ENCODE peak calls at places on chromosomes 13 and 19, in six cellular contexts. A is H1, K is GM12878, W is K562, Y is GM12891, B is HepG2. N is an unnamed sample.

GRCh38 chr13:114256547-114256946 is 21.9 kb downstream of the CDC16 start:
- DNase-seq in A (no peak), K (no peak), W (no peak), Y (no peak), B (no peak), N (no peak)

GRCh38 chr19:58558623-58559274 is 338 bp upstream of the UBE2M start:
- DNase-seq in A (peak; percentile 100), K (peak; percentile 95), W (peak; percentile 81), Y (peak; percentile 88), B (peak; percentile 95), N (peak; percentile 95)

GRCh38 chr13:34416833-34417425 is 525.1 kb upstream of the NBEA start:
- DNase-seq in A (no peak), K (no peak), W (no peak), Y (no peak), B (no peak), N (no peak)

GRCh38 chr13:112833551-112834257 is 135.3 kb upstream of the MCF2L start:
- DNase-seq in A (no peak), K (no peak), W (no peak), Y (no peak), B (no peak), N (no peak)

GRCh38 chr13:44763604-44764311 is 187.6 kb upstream of the TSC22D1 start:
- DNase-seq in A (no peak), K (no peak), W (no peak), Y (no peak), B (no peak), N (no peak)

GRCh38 chr19:38252935-38253691 is 3.1 kb downstream of the PPP1R14A start:
- DNase-seq in A (no peak), K (no peak), W (peak; percentile 9), Y (no peak), B (no peak), N (no peak)

GRCh38 chr19:50501568-50502475 is 9.2 kb downstream of the JOSD2 start:
- DNase-seq in A (no peak), K (no peak), W (no peak), Y (no peak), B (no peak), N (no peak)

GRCh38 chr13:83880275-83881027 is 1.8 kb downstream of the SLITRK1 start:
- DNase-seq in A (peak; percentile 48), K (no peak), W (no peak), Y (no peak), B (no peak), N (no peak)

GRCh38 chr13:47463726-47464125 is 537.3 kb downstream of the SUCLA2 start:
- DNase-seq in A (no peak), K (no peak), W (no peak), Y (no peak), B (no peak), N (no peak)

GRCh38 chr19:39870171-39870971 is 24.2 kb upstream of the FBL start:
- DNase-seq in A (peak; percentile 82), K (no peak), W (peak; percentile 41), Y (no peak), B (no peak), N (no peak)

GRCh38 chr13:78753457-78753856 is 94.5 kb upstream of the OBI1 start:
- DNase-seq in A (no peak), K (no peak), W (no peak), Y (no peak), B (no peak), N (no peak)

GRCh38 chr13:49063526-49063925 is 87.8 kb downstream of the FNDC3A start:
- DNase-seq in A (no peak), K (no peak), W (no peak), Y (no peak), B (no peak), N (no peak)

GRCh38 chr13:42746846-42747245 is 34.5 kb upstream of the FAM216B start:
- DNase-seq in A (no peak), K (no peak), W (no peak), Y (no peak), B (no peak), N (no peak)

GRCh38 chr19:4870025-4870700 is 2.7 kb upstream of the PLIN3 start:
- DNase-seq in A (no peak), K (no peak), W (peak; percentile 78), Y (no peak), B (peak; percentile 98), N (no peak)

GRCh38 chr19:48169974-48170803 is at the start of the genes LIG1 and ZSWIM9:
- DNase-seq in A (peak; percentile 95), K (peak; percentile 71), W (peak; percentile 94), Y (peak; percentile 97), B (peak; percentile 94), N (peak; percentile 98)

GRCh38 chr13:66656050-66656449 is 574.1 kb downstream of the PCDH9 start:
- DNase-seq in A (no peak), K (no peak), W (no peak), Y (no peak), B (no peak), N (no peak)

GRCh38 chr19:10388957-10389356 is 8.6 kb upstream of the TYK2 start:
- DNase-seq in A (peak; percentile 99), K (peak; percentile 69), W (peak; percentile 63), Y (no peak), B (peak; percentile 80), N (no peak)

GRCh38 chr19:55446060-55446459 is 3.0 kb upstream of the SHISA7 start:
- DNase-seq in A (no peak), K (no peak), W (no peak), Y (no peak), B (peak; percentile 49), N (no peak)

GRCh38 chr19:46380690-46381089 is 32.7 kb downstream of the CCDC8 start:
- DNase-seq in A (no peak), K (no peak), W (no peak), Y (no peak), B (no peak), N (no peak)

GRCh38 chr19:55178781-55179569 is 1.1 kb downstream of the SYT5 start:
- DNase-seq in A (peak; percentile 95), K (peak; percentile 40), W (peak; percentile 83), Y (peak; percentile 98), B (peak; percentile 34), N (peak; percentile 94)

GRCh38 chr19:30102666-30103065 is 160.6 kb downstream of the URI1 start:
- DNase-seq in A (no peak), K (no peak), W (no peak), Y (no peak), B (no peak), N (no peak)

GRCh38 chr19:4971424-4971793 is 2.5 kb downstream of the KDM4B start:
- DNase-seq in A (peak; percentile 72), K (no peak), W (peak; percentile 66), Y (peak; percentile 68), B (peak; percentile 59), N (no peak)

DNA sequence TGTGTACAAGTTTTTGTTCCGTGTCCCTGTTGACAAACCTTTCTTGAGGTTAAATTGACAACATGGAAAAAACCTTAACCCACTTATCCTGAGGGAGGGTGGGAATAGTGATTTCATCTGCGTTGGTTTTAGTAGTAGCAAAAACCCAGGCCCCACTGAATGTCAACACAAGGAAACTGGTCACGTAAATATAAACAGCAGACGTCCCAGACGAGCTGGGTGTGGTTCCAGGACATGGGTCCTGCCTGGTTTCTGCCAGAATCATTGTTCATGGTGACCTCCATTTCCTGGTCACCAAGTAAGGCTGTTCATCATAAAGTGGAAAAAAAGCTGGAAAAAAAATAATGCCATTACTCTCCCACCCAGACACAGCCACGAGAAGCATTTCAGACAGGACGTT is 16.9 kb upstream of the F2RL3 start:
- DNase-seq in A (no peak), K (no peak), W (no peak), Y (no peak), B (no peak), N (no peak)
- TF ChIP-seq POLR2AphosphoS5 in A (no peak), K (no peak), W (no peak), Y (no peak), B (no peak), N (no peak)

GRCh38 chr19:3360494-3361383 is 5.6 kb upstream of the NFIC start:
- DNase-seq in A (peak; percentile 61), K (no peak), W (peak; percentile 69), Y (peak; percentile 79), B (no peak), N (peak; percentile 83)
- TF ChIP-seq POLR2A in A (no peak), K (peak; percentile 69), W (peak; percentile 75), Y (no peak), B (no peak), N (no peak)

GRCh38 chr13:102190930-102191329 is 210.9 kb downstream of the FGF14 start:
- DNase-seq in A (no peak), K (no peak), W (no peak), Y (no peak), B (no peak), N (no peak)

GRCh38 chr13:102198418-102199322 is 203.2 kb downstream of the FGF14 start:
- DNase-seq in A (no peak), K (no peak), W (no peak), Y (no peak), B (no peak), N (no peak)

GRCh38 chr13:102191951-102192461 is 209.8 kb downstream of the FGF14 start:
- DNase-seq in A (no peak), K (no peak), W (no peak), Y (no peak), B (no peak), N (no peak)

GRCh38 chr13:102197193-102197592 is 204.7 kb downstream of the FGF14 start:
- DNase-seq in A (no peak), K (no peak), W (no peak), Y (no peak), B (peak; percentile 1), N (no peak)

DNA sequence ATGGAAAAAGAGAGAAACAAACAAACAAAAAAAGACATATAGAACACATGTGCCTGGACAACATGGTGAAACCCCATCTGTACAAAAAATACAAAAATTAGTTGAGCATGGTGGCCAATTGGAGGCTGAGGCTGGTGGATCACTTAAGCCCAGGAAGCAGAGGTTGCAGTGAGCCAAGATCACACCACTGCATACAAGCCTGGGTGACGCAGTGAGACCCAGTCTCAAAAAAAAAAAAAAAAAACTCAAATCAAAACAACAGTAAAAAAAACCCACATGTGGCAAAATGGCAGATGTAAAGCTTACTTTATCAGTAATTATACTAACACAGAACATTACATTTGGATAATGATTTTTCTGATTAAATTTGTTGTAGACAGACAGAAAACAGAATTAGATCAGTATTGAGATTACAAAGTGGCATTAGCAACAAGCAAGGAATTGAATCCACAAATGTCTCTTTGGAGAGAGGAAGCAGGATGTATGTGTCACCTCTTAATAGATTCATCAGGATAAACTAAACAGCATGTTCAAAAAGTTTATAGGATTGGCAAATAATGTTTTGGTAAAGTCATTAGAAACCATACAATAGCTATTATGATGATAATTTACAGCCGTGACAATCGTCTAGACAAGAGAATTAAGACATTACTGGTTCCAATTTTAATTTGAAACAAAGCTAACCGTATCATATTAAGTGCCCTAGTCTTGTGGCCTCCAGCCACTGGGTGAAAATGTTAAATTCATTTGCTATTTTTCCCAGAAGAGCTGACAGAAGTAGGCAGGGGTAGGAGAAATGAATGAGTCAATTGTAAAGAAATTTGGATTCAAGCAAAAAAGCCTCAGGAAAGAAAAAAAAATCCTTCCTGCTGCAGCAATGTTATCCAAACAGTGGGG is 206.0 kb downstream of the FGF14 start:
- DNase-seq in A (no peak), K (no peak), W (no peak), Y (no peak), B (no peak), N (no peak)
- TF ChIP-seq TAF1 in A (no peak), K (no peak), W (no peak), Y (no peak), B (no peak), N (no peak)

DNA sequence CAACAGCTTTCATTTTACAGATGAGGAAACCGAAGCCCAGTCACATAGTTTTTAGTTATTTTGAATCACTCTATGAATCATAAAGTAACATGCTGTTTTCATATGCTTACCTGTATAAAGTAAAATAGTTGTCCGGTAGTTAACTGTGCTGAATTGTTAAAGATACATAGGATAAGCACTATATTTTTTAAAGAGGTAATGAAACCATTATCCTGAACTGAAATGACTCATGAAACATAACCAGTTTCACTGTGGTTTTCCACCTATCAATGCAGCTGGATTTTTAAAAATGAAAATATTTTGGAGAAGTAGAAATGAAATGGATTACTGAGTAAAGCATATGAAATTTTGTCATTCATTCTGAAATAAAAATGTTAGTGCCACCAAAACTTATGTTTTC is 655.0 kb downstream of the OLFM4 start:
- DNase-seq in A (no peak), K (no peak), W (no peak), Y (no peak), B (no peak), N (no peak)
- TF ChIP-seq POLR2AphosphoS5 in A (no peak), K (no peak), W (no peak), Y (no peak), B (no peak), N (no peak)